ENCODE peak calls at places on chromosomes 7 and 10, in nine cellular contexts. M is pancreas, R is gastrocnemius medialis, S is left ventricle myocardium inferior, W is stomach, X is esophagus squamous epithelium, C is AG09309, U is breast epithelium, G is cardiac muscle cell. K is an unnamed sample.

GRCh38 chr10:90858489-90858968 is 690 bp upstream of the HTR7 start:
- DNase-seq in M (no peak), R (no peak), S (no peak), W (no peak), X (no peak), C (no peak), U (no peak), G (no peak), K (no peak)

GRCh38 chr10:19290770-19291169 is 242.2 kb downstream of the MALRD1 start:
- DNase-seq in M (no peak), R (no peak), S (no peak), W (no peak), X (no peak), C (no peak), U (no peak), G (no peak), K (no peak)

GRCh38 chr10:61346946-61347345 is 106.2 kb downstream of the TMEM26 start:
- DNase-seq in M (no peak), R (no peak), S (no peak), W (no peak), X (no peak), C (no peak), U (no peak), G (no peak), K (no peak)

GRCh38 chr10:77531441-77532001 is 106.1 kb downstream of the KCNMA1 start:
- DNase-seq in M (no peak), R (peak; percentile 92), S (no peak), W (no peak), X (no peak), C (no peak), U (no peak), G (peak; percentile 56), K (no peak)

GRCh38 chr7:132709971-132710567 is 133.8 kb upstream of the PLXNA4 start:
- DNase-seq in M (no peak), R (no peak), S (no peak), W (peak; percentile 32), X (no peak), C (no peak), U (no peak), G (peak; percentile 62), K (no peak)

GRCh38 chr7:110317699-110318265 is 773.1 kb upstream of the LRRN3 start:
- DNase-seq in M (no peak), R (no peak), S (no peak), W (no peak), X (no peak), C (no peak), U (no peak), G (peak; percentile 9), K (no peak)

GRCh38 chr10:17961551-17962422 is 10.1 kb downstream of the SLC39A12 start:
- DNase-seq in M (no peak), R (no peak), S (no peak), W (no peak), X (no peak), C (no peak), U (no peak), G (peak; percentile 8), K (no peak)

GRCh38 chr7:54394877-54395276 is 147.3 kb upstream of the VSTM2A start:
- DNase-seq in M (no peak), R (no peak), S (no peak), W (no peak), X (no peak), C (no peak), U (no peak), G (no peak), K (no peak)

GRCh38 chr7:106890952-106891351 is 25.9 kb downstream of the PIK3CG start:
- DNase-seq in M (no peak), R (no peak), S (no peak), W (no peak), X (no peak), C (no peak), U (no peak), G (no peak), K (no peak)

GRCh38 chr10:94500063-94500462 is 45.5 kb upstream of the HELLS start:
- DNase-seq in M (no peak), R (no peak), S (no peak), W (no peak), X (no peak), C (no peak), U (no peak), G (peak; percentile 22), K (no peak)

DNA sequence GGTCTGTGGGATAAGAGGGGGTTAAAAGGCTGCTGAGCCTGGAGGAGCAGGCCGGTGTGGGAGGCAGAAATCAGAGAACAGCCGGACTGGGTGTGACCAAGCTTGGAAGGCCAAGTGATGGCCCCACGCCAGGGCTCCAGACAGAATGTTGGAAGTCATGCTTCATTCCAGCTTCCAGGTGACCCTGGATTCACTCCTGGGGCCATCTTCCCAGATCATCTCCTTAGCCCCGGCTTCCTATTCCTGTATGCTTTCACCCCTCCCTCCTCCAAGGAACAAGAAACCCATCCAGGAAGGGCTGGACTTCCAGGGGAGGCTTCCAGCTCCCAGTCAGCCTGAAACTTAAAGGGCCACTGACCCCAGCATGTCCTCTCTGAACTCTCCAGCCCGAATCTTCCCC is 1.0 kb downstream of the INMT start:
- DNase-seq in M (peak; percentile 87), R (peak; percentile 39), S (peak; percentile 86), W (peak; percentile 39), X (no peak), C (no peak), U (no peak), G (peak; percentile 83), K (no peak)
- H3K4me3 ChIP-seq in M (no peak overlapping the region), R (peak overlapping the region; percentile 8), S (peak overlapping the region; percentile 67), W (peak overlapping the region; percentile 32), X (peak overlapping the region; percentile 51), C (no peak overlapping the region), U (peak overlapping the region; percentile 36), G (no peak overlapping the region), K (peak overlapping the region; percentile 62)

GRCh38 chr7:5525271-5526189 is 101.9 kb upstream of the TNRC18 start:
- DNase-seq in M (no peak), R (no peak), S (no peak), W (peak; percentile 40), X (no peak), C (no peak), U (peak; percentile 55), G (peak; percentile 80), K (no peak)

GRCh38 chr7:5528071-5528814 is 104.6 kb upstream of the TNRC18 start:
- DNase-seq in M (peak; percentile 84), R (no peak), S (peak; percentile 46), W (peak; percentile 58), X (no peak), C (no peak), U (peak; percentile 54), G (peak; percentile 53), K (peak; percentile 77)

GRCh38 chr7:5523052-5523711 is 99.5 kb upstream of the TNRC18 start:
- DNase-seq in M (no peak), R (no peak), S (no peak), W (no peak), X (no peak), C (no peak), U (no peak), G (peak; percentile 71), K (no peak)

GRCh38 chr7:5528815-5529442 is 105.3 kb upstream of the TNRC18 start:
- DNase-seq in M (no peak), R (no peak), S (no peak), W (no peak), X (no peak), C (no peak), U (peak; percentile 39), G (peak; percentile 65), K (no peak)

GRCh38 chr7:5526190-5527037 is 102.8 kb upstream of the TNRC18 start:
- DNase-seq in M (no peak), R (no peak), S (peak; percentile 59), W (peak; percentile 60), X (no peak), C (no peak), U (peak; percentile 77), G (peak; percentile 74), K (no peak)
- H3K4me3 ChIP-seq in M (no peak overlapping the region), R (peak overlapping the region; percentile 77), S (peak overlapping the region; percentile 98), W (peak overlapping the region; percentile 88), X (peak overlapping the region; percentile 95), C (peak overlapping the region; percentile 81), U (peak overlapping the region; percentile 86), G (no peak overlapping the region), K (peak overlapping the region; percentile 99)

GRCh38 chr7:43648725-43649406 is 66.0 kb downstream of the STK17A start:
- DNase-seq in M (no peak), R (no peak), S (no peak), W (no peak), X (peak; percentile 32), C (peak; percentile 67), U (peak; percentile 52), G (peak; percentile 74), K (no peak)
- H3K4me3 ChIP-seq in M (no peak overlapping the region), R (no peak overlapping the region), S (no peak overlapping the region), W (no peak overlapping the region), X (peak overlapping the region; percentile 40), C (no peak overlapping the region), U (no peak overlapping the region), G (no peak overlapping the region), K (no peak overlapping the region)

DNA sequence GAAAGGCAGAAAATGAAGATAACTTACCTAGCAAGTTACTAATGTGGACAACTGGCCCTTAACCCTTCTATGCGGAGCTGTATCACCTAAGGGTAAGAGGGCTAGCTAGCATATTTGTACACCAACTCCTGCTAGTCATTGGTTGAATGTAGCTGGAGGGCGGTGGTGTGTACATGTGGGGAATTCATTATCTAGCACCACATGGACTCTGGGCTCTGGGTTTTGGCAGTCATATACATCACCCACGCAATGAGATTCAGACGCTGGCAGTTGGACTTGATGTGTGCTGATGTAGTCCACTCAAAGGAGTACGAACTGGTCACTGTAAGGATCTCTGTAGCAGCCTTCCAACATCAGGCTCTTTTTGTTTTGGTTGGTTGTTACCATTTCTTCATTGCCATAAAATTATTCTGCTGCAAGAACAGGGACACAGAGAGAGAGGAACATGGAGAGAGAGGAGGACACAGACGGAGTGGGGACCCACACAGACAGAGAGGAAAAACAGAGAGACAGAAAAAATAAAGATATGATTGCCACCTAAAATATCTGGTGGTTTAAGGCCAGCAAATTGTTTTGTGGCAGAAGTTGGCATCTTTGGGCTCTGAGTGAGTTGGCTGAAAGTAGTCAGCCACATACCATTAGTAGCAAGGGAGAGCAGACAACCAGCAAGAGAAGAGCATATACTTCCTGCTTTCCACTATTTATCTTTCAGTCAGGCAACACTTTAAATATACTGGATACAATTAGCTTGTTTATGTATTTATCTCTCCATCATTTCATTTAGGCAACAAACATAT is 76.7 kb upstream of the MTPN start:
- DNase-seq in M (no peak), R (no peak), S (no peak), W (no peak), X (no peak), C (no peak), U (no peak), G (no peak), K (no peak)
- H3K4me3 ChIP-seq in M (no peak overlapping the region), R (no peak overlapping the region), S (no peak overlapping the region), W (no peak overlapping the region), X (no peak overlapping the region), C (no peak overlapping the region), U (no peak overlapping the region), G (no peak overlapping the region), K (no peak overlapping the region)

K was measured in upper lobe of right lung.